ENCODE peak calls at places on chromosomes 3 and 15, in nine cellular contexts. One of them, this sample, is unnamed.

GRCh38 chr3:32959370-32959769 is 7.9 kb downstream of the CCR4 start:
- DNase-seq in choroid plexus epithelial cell: peak; percentile 13
- DNase-seq in mesendoderm: peak; percentile 69
- DNase-seq in cardiac fibroblast: peak; percentile 33
- DNase-seq in pancreas: no peak
- DNase-seq in psoas muscle: no peak
- DNase-seq in adrenal gland: no peak
- DNase-seq in fibroblast of the aortic adventitia: no peak
- DNase-seq in CD4-positive, CD25-positive, alpha-beta regulatory T cell: no peak
- DNase-seq in this sample: peak; percentile 43

GRCh38 chr3:197856199-197856816 is 65.3 kb downstream of the LRCH3 start:
- DNase-seq in choroid plexus epithelial cell: no peak
- DNase-seq in mesendoderm: no peak
- DNase-seq in cardiac fibroblast: no peak
- DNase-seq in pancreas: no peak
- DNase-seq in psoas muscle: no peak
- DNase-seq in adrenal gland: no peak
- DNase-seq in fibroblast of the aortic adventitia: no peak
- DNase-seq in CD4-positive, CD25-positive, alpha-beta regulatory T cell: no peak
- DNase-seq in this sample: no peak

GRCh38 chr3:2097641-2098191 is 950 bp upstream of the CNTN4 start:
- DNase-seq in choroid plexus epithelial cell: peak; percentile 10
- DNase-seq in mesendoderm: no peak
- DNase-seq in cardiac fibroblast: no peak
- DNase-seq in pancreas: no peak
- DNase-seq in psoas muscle: no peak
- DNase-seq in adrenal gland: no peak
- DNase-seq in fibroblast of the aortic adventitia: no peak
- DNase-seq in CD4-positive, CD25-positive, alpha-beta regulatory T cell: no peak
- DNase-seq in this sample: peak; percentile 22

GRCh38 chr15:63945005-63945788 is 101.1 kb downstream of the DAPK2 start:
- DNase-seq in choroid plexus epithelial cell: peak; percentile 69
- DNase-seq in mesendoderm: peak; percentile 76
- DNase-seq in cardiac fibroblast: peak; percentile 59
- DNase-seq in pancreas: peak; percentile 61
- DNase-seq in psoas muscle: peak; percentile 81
- DNase-seq in adrenal gland: peak; percentile 59
- DNase-seq in fibroblast of the aortic adventitia: peak; percentile 41
- DNase-seq in CD4-positive, CD25-positive, alpha-beta regulatory T cell: peak; percentile 61
- DNase-seq in this sample: peak; percentile 85

GRCh38 chr3:174440741-174441587 is 418.2 kb upstream of the NAALADL2 start:
- DNase-seq in choroid plexus epithelial cell: peak; percentile 92
- DNase-seq in mesendoderm: peak; percentile 95
- DNase-seq in cardiac fibroblast: peak; percentile 94
- DNase-seq in pancreas: peak; percentile 87
- DNase-seq in psoas muscle: peak; percentile 94
- DNase-seq in adrenal gland: peak; percentile 86
- DNase-seq in fibroblast of the aortic adventitia: peak; percentile 94
- DNase-seq in CD4-positive, CD25-positive, alpha-beta regulatory T cell: peak; percentile 40
- DNase-seq in this sample: peak; percentile 85

GRCh38 chr3:43004282-43004681 is 25.2 kb downstream of the GASK1A start:
- DNase-seq in choroid plexus epithelial cell: peak; percentile 52
- DNase-seq in mesendoderm: no peak
- DNase-seq in cardiac fibroblast: peak; percentile 42
- DNase-seq in pancreas: no peak
- DNase-seq in psoas muscle: no peak
- DNase-seq in adrenal gland: no peak
- DNase-seq in fibroblast of the aortic adventitia: peak; percentile 72
- DNase-seq in CD4-positive, CD25-positive, alpha-beta regulatory T cell: no peak
- DNase-seq in this sample: no peak

GRCh38 chr15:100438570-100438969 is 90.2 kb downstream of the CERS3 start:
- DNase-seq in choroid plexus epithelial cell: peak; percentile 30
- DNase-seq in mesendoderm: no peak
- DNase-seq in cardiac fibroblast: peak; percentile 11
- DNase-seq in pancreas: peak; percentile 5
- DNase-seq in psoas muscle: peak; percentile 83
- DNase-seq in adrenal gland: no peak
- DNase-seq in fibroblast of the aortic adventitia: peak; percentile 0
- DNase-seq in CD4-positive, CD25-positive, alpha-beta regulatory T cell: no peak
- DNase-seq in this sample: no peak

GRCh38 chr3:144097144-144097543 is 125.5 kb downstream of the DIPK2A start:
- DNase-seq in choroid plexus epithelial cell: no peak
- DNase-seq in mesendoderm: no peak
- DNase-seq in cardiac fibroblast: no peak
- DNase-seq in pancreas: no peak
- DNase-seq in psoas muscle: no peak
- DNase-seq in adrenal gland: no peak
- DNase-seq in fibroblast of the aortic adventitia: no peak
- DNase-seq in CD4-positive, CD25-positive, alpha-beta regulatory T cell: no peak
- DNase-seq in this sample: peak; percentile 35

GRCh38 chr3:171873561-171873960 is 30.4 kb downstream of the TMEM212 start:
- DNase-seq in choroid plexus epithelial cell: peak; percentile 45
- DNase-seq in mesendoderm: no peak
- DNase-seq in cardiac fibroblast: peak; percentile 90
- DNase-seq in pancreas: no peak
- DNase-seq in psoas muscle: no peak
- DNase-seq in adrenal gland: no peak
- DNase-seq in fibroblast of the aortic adventitia: peak; percentile 29
- DNase-seq in CD4-positive, CD25-positive, alpha-beta regulatory T cell: no peak
- DNase-seq in this sample: no peak

GRCh38 chr15:93748710-93749109 is 482.7 kb upstream of the MCTP2 start:
- DNase-seq in choroid plexus epithelial cell: no peak
- DNase-seq in mesendoderm: no peak
- DNase-seq in cardiac fibroblast: no peak
- DNase-seq in pancreas: no peak
- DNase-seq in psoas muscle: no peak
- DNase-seq in adrenal gland: no peak
- DNase-seq in fibroblast of the aortic adventitia: no peak
- DNase-seq in CD4-positive, CD25-positive, alpha-beta regulatory T cell: no peak
- DNase-seq in this sample: no peak

GRCh38 chr3:138451595-138452162 is 17.3 kb downstream of the ESYT3 start:
- DNase-seq in choroid plexus epithelial cell: no peak
- DNase-seq in mesendoderm: no peak
- DNase-seq in cardiac fibroblast: no peak
- DNase-seq in pancreas: no peak
- DNase-seq in psoas muscle: no peak
- DNase-seq in adrenal gland: no peak
- DNase-seq in fibroblast of the aortic adventitia: no peak
- DNase-seq in CD4-positive, CD25-positive, alpha-beta regulatory T cell: no peak
- DNase-seq in this sample: peak; percentile 75

GRCh38 chr15:98719169-98719515 is 70.8 kb downstream of the IGF1R start:
- DNase-seq in choroid plexus epithelial cell: peak; percentile 48
- DNase-seq in mesendoderm: no peak
- DNase-seq in cardiac fibroblast: peak; percentile 25
- DNase-seq in pancreas: no peak
- DNase-seq in psoas muscle: no peak
- DNase-seq in adrenal gland: no peak
- DNase-seq in fibroblast of the aortic adventitia: peak; percentile 32
- DNase-seq in CD4-positive, CD25-positive, alpha-beta regulatory T cell: no peak
- DNase-seq in this sample: no peak

GRCh38 chr15:77497108-77497737 is 76.5 kb downstream of the HMG20A start:
- DNase-seq in choroid plexus epithelial cell: peak; percentile 68
- DNase-seq in mesendoderm: peak; percentile 80
- DNase-seq in cardiac fibroblast: peak; percentile 36
- DNase-seq in pancreas: peak; percentile 78
- DNase-seq in psoas muscle: peak; percentile 86
- DNase-seq in adrenal gland: peak; percentile 74
- DNase-seq in fibroblast of the aortic adventitia: peak; percentile 91
- DNase-seq in CD4-positive, CD25-positive, alpha-beta regulatory T cell: no peak
- DNase-seq in this sample: peak; percentile 55

GRCh38 chr3:154522031-154522430 is 92.0 kb upstream of the GPR149 start:
- DNase-seq in choroid plexus epithelial cell: no peak
- DNase-seq in mesendoderm: no peak
- DNase-seq in cardiac fibroblast: no peak
- DNase-seq in pancreas: no peak
- DNase-seq in psoas muscle: no peak
- DNase-seq in adrenal gland: no peak
- DNase-seq in fibroblast of the aortic adventitia: no peak
- DNase-seq in CD4-positive, CD25-positive, alpha-beta regulatory T cell: no peak
- DNase-seq in this sample: no peak

GRCh38 chr3:172380632-172381031 is 67.6 kb downstream of the GHSR start:
- DNase-seq in choroid plexus epithelial cell: no peak
- DNase-seq in mesendoderm: no peak
- DNase-seq in cardiac fibroblast: no peak
- DNase-seq in pancreas: no peak
- DNase-seq in psoas muscle: no peak
- DNase-seq in adrenal gland: no peak
- DNase-seq in fibroblast of the aortic adventitia: no peak
- DNase-seq in CD4-positive, CD25-positive, alpha-beta regulatory T cell: no peak
- DNase-seq in this sample: no peak

GRCh38 chr15:60006203-60006782 is 2.2 kb downstream of the FOXB1 start:
- DNase-seq in choroid plexus epithelial cell: peak; percentile 16
- DNase-seq in mesendoderm: peak; percentile 87
- DNase-seq in cardiac fibroblast: peak; percentile 32
- DNase-seq in pancreas: no peak
- DNase-seq in psoas muscle: no peak
- DNase-seq in adrenal gland: peak; percentile 21
- DNase-seq in fibroblast of the aortic adventitia: peak; percentile 21
- DNase-seq in CD4-positive, CD25-positive, alpha-beta regulatory T cell: peak; percentile 77
- DNase-seq in this sample: peak; percentile 89

GRCh38 chr3:97882975-97883598 is 61.3 kb downstream of the CRYBG3 start:
- DNase-seq in choroid plexus epithelial cell: peak; percentile 82
- DNase-seq in mesendoderm: no peak
- DNase-seq in cardiac fibroblast: peak; percentile 78
- DNase-seq in pancreas: peak; percentile 48
- DNase-seq in psoas muscle: no peak
- DNase-seq in adrenal gland: no peak
- DNase-seq in fibroblast of the aortic adventitia: peak; percentile 65
- DNase-seq in CD4-positive, CD25-positive, alpha-beta regulatory T cell: peak; percentile 21
- DNase-seq in this sample: no peak

GRCh38 chr15:80849308-80849707 is 70.1 kb downstream of the CEMIP start:
- DNase-seq in choroid plexus epithelial cell: peak; percentile 87
- DNase-seq in mesendoderm: no peak
- DNase-seq in cardiac fibroblast: peak; percentile 87
- DNase-seq in pancreas: no peak
- DNase-seq in psoas muscle: no peak
- DNase-seq in adrenal gland: peak; percentile 34
- DNase-seq in fibroblast of the aortic adventitia: peak; percentile 90
- DNase-seq in CD4-positive, CD25-positive, alpha-beta regulatory T cell: no peak
- DNase-seq in this sample: no peak

GRCh38 chr3:131193671-131194291 is 167.1 kb downstream of the NEK11 start:
- DNase-seq in choroid plexus epithelial cell: peak; percentile 40
- DNase-seq in mesendoderm: peak; percentile 48
- DNase-seq in cardiac fibroblast: peak; percentile 14
- DNase-seq in pancreas: no peak
- DNase-seq in psoas muscle: no peak
- DNase-seq in adrenal gland: no peak
- DNase-seq in fibroblast of the aortic adventitia: no peak
- DNase-seq in CD4-positive, CD25-positive, alpha-beta regulatory T cell: no peak
- DNase-seq in this sample: no peak

GRCh38 chr3:27423463-27423862 is 54.3 kb upstream of the NEK10 start:
- DNase-seq in choroid plexus epithelial cell: peak; percentile 83
- DNase-seq in mesendoderm: peak; percentile 54
- DNase-seq in cardiac fibroblast: peak; percentile 79
- DNase-seq in pancreas: no peak
- DNase-seq in psoas muscle: no peak
- DNase-seq in adrenal gland: no peak
- DNase-seq in fibroblast of the aortic adventitia: peak; percentile 41
- DNase-seq in CD4-positive, CD25-positive, alpha-beta regulatory T cell: no peak
- DNase-seq in this sample: no peak

GRCh38 chr3:30508319-30508718 is 98.1 kb upstream of the TGFBR2 start:
- DNase-seq in choroid plexus epithelial cell: no peak
- DNase-seq in mesendoderm: no peak
- DNase-seq in cardiac fibroblast: no peak
- DNase-seq in pancreas: no peak
- DNase-seq in psoas muscle: no peak
- DNase-seq in adrenal gland: no peak
- DNase-seq in fibroblast of the aortic adventitia: no peak
- DNase-seq in CD4-positive, CD25-positive, alpha-beta regulatory T cell: no peak
- DNase-seq in this sample: no peak
- H3K4me3 ChIP-seq in choroid plexus epithelial cell: no peak overlapping the region
- H3K4me3 ChIP-seq in mesendoderm: no peak overlapping the region
- H3K4me3 ChIP-seq in cardiac fibroblast: no peak overlapping the region
- H3K4me3 ChIP-seq in pancreas: no peak overlapping the region
- H3K4me3 ChIP-seq in psoas muscle: no peak overlapping the region
- H3K4me3 ChIP-seq in adrenal gland: no peak overlapping the region
- H3K4me3 ChIP-seq in fibroblast of the aortic adventitia: no peak overlapping the region
- H3K4me3 ChIP-seq in CD4-positive, CD25-positive, alpha-beta regulatory T cell: no peak overlapping the region
- H3K4me3 ChIP-seq in this sample: no peak overlapping the region

DNA sequence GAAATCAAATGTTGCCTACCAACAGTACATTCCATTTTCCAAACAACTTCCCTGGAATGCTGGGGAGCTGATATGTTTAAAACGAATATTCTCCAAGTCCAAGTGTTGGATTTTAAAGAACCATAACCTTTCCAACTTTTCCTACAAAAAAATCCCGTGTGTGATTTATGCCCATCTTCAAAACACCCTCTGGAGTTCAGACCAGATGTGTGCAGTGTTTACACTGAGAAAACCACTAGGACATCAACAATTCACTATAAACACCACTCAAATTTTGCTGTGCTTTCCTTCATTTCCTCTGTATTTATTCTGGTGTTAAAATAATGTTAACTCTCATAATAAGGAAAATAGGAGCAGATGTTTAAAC is 2.4 kb downstream of the VGLL4 start:
- DNase-seq in choroid plexus epithelial cell: peak; percentile 50
- DNase-seq in mesendoderm: no peak
- DNase-seq in cardiac fibroblast: no peak
- DNase-seq in pancreas: no peak
- DNase-seq in psoas muscle: no peak
- DNase-seq in adrenal gland: no peak
- DNase-seq in fibroblast of the aortic adventitia: peak; percentile 56
- DNase-seq in CD4-positive, CD25-positive, alpha-beta regulatory T cell: no peak
- DNase-seq in this sample: no peak
- H3K4me3 ChIP-seq in choroid plexus epithelial cell: peak overlapping the region; percentile 76
- H3K4me3 ChIP-seq in mesendoderm: peak overlapping the region; percentile 28
- H3K4me3 ChIP-seq in cardiac fibroblast: peak overlapping the region; percentile 90
- H3K4me3 ChIP-seq in pancreas: peak overlapping the region; percentile 33
- H3K4me3 ChIP-seq in psoas muscle: peak overlapping the region; percentile 76
- H3K4me3 ChIP-seq in adrenal gland: no peak overlapping the region
- H3K4me3 ChIP-seq in fibroblast of the aortic adventitia: peak overlapping the region; percentile 97
- H3K4me3 ChIP-seq in CD4-positive, CD25-positive, alpha-beta regulatory T cell: peak overlapping the region; percentile 97
- H3K4me3 ChIP-seq in this sample: peak overlapping the region; percentile 88

GRCh38 chr15:88264622-88265021 is 8.1 kb upstream of the NTRK3 start:
- DNase-seq in choroid plexus epithelial cell: no peak
- DNase-seq in mesendoderm: no peak
- DNase-seq in cardiac fibroblast: no peak
- DNase-seq in pancreas: no peak
- DNase-seq in psoas muscle: no peak
- DNase-seq in adrenal gland: no peak
- DNase-seq in fibroblast of the aortic adventitia: no peak
- DNase-seq in CD4-positive, CD25-positive, alpha-beta regulatory T cell: no peak
- DNase-seq in this sample: no peak
- H3K4me3 ChIP-seq in choroid plexus epithelial cell: no peak overlapping the region
- H3K4me3 ChIP-seq in mesendoderm: no peak overlapping the region
- H3K4me3 ChIP-seq in cardiac fibroblast: no peak overlapping the region
- H3K4me3 ChIP-seq in pancreas: no peak overlapping the region
- H3K4me3 ChIP-seq in psoas muscle: no peak overlapping the region
- H3K4me3 ChIP-seq in adrenal gland: no peak overlapping the region
- H3K4me3 ChIP-seq in fibroblast of the aortic adventitia: no peak overlapping the region
- H3K4me3 ChIP-seq in CD4-positive, CD25-positive, alpha-beta regulatory T cell: no peak overlapping the region
- H3K4me3 ChIP-seq in this sample: no peak overlapping the region

DNA sequence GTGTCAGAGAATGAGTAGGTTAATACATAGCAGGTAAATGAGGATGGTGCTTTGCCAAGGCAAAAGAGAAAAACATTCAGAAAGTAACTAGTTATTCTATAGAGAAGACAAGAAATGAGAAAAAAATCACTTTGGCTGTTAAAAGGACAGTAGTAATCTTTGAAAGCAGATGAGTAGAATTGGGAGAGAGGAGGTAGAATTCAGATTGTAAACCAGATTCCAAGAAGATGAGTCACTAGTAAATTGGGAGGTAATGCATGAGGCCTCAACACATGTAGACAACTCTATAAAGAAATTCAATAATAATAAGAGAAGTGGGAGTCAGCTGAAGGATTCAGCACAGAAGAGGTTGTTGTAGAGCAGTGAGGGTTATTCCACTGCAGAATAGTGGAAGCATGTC is 81.4 kb downstream of the MBNL1 start:
- DNase-seq in choroid plexus epithelial cell: peak; percentile 46
- DNase-seq in mesendoderm: peak; percentile 44
- DNase-seq in cardiac fibroblast: peak; percentile 40
- DNase-seq in pancreas: no peak
- DNase-seq in psoas muscle: no peak
- DNase-seq in adrenal gland: no peak
- DNase-seq in fibroblast of the aortic adventitia: peak; percentile 35
- DNase-seq in CD4-positive, CD25-positive, alpha-beta regulatory T cell: no peak
- DNase-seq in this sample: no peak
- H3K4me3 ChIP-seq in choroid plexus epithelial cell: no peak overlapping the region
- H3K4me3 ChIP-seq in mesendoderm: no peak overlapping the region
- H3K4me3 ChIP-seq in cardiac fibroblast: no peak overlapping the region
- H3K4me3 ChIP-seq in pancreas: no peak overlapping the region
- H3K4me3 ChIP-seq in psoas muscle: no peak overlapping the region
- H3K4me3 ChIP-seq in adrenal gland: no peak overlapping the region
- H3K4me3 ChIP-seq in fibroblast of the aortic adventitia: no peak overlapping the region
- H3K4me3 ChIP-seq in CD4-positive, CD25-positive, alpha-beta regulatory T cell: peak overlapping the region; percentile 37
- H3K4me3 ChIP-seq in this sample: no peak overlapping the region

This sample was measured in H7.